ENCODE peak calls at places on chromosomes 4 and X, in four cellular contexts. One of them, this sample, is unnamed.

GRCh38 chrX:9897761-9898161 is 69.4 kb upstream of the CLDN34 start:
- DNase-seq in A549: no peak
- DNase-seq in K562: no peak
- DNase-seq in GM12878: no peak
- DNase-seq in this sample: peak; percentile 97

GRCh38 chrX:123740006-123740405 is 7.2 kb upstream of the THOC2 start:
- DNase-seq in A549: peak; percentile 11
- DNase-seq in K562: no peak
- DNase-seq in GM12878: no peak
- DNase-seq in this sample: no peak

GRCh38 chr4:141702472-141703182 is 66.2 kb downstream of the IL15 start:
- DNase-seq in A549: no peak
- DNase-seq in K562: no peak
- DNase-seq in GM12878: no peak
- DNase-seq in this sample: peak; percentile 49

GRCh38 chr4:147732516-147733193 is 767 bp downstream of the ARHGAP10 start:
- DNase-seq in A549: peak; percentile 15
- DNase-seq in K562: no peak
- DNase-seq in GM12878: no peak
- DNase-seq in this sample: peak; percentile 39

GRCh38 chrX:13938766-13939530 is 90.7 kb downstream of the GEMIN8 start:
- DNase-seq in A549: no peak
- DNase-seq in K562: no peak
- DNase-seq in GM12878: no peak
- DNase-seq in this sample: no peak

GRCh38 chr4:37441231-37442061 is 196.9 kb downstream of the NWD2 start:
- DNase-seq in A549: no peak
- DNase-seq in K562: no peak
- DNase-seq in GM12878: no peak
- DNase-seq in this sample: no peak

GRCh38 chrX:123803331-123803983 is 56.4 kb upstream of the XIAP start:
- DNase-seq in A549: peak; percentile 66
- DNase-seq in K562: peak; percentile 82
- DNase-seq in GM12878: no peak
- DNase-seq in this sample: peak; percentile 75

GRCh38 chr4:136336479-136336878 is 1195.8 kb downstream of the PCDH18 start:
- DNase-seq in A549: no peak
- DNase-seq in K562: no peak
- DNase-seq in GM12878: no peak
- DNase-seq in this sample: no peak

GRCh38 chr4:89913623-89914022 is 19.0 kb downstream of the MMRN1 start:
- DNase-seq in A549: no peak
- DNase-seq in K562: no peak
- DNase-seq in GM12878: no peak
- DNase-seq in this sample: no peak

GRCh38 chr4:114271031-114271430 is 291.6 kb upstream of the ARSJ start:
- DNase-seq in A549: no peak
- DNase-seq in K562: no peak
- DNase-seq in GM12878: no peak
- DNase-seq in this sample: no peak

GRCh38 chr4:1344696-1345095 is 2.3 kb upstream of the UVSSA start:
- DNase-seq in A549: no peak
- DNase-seq in K562: no peak
- DNase-seq in GM12878: no peak
- DNase-seq in this sample: peak; percentile 8

GRCh38 chr4:186657766-186658165 is 65.9 kb downstream of the FAT1 start:
- DNase-seq in A549: no peak
- DNase-seq in K562: no peak
- DNase-seq in GM12878: no peak
- DNase-seq in this sample: peak; percentile 43

GRCh38 chr4:96139251-96139929 is 299.5 kb downstream of the PDHA2 start:
- DNase-seq in A549: no peak
- DNase-seq in K562: no peak
- DNase-seq in GM12878: no peak
- DNase-seq in this sample: no peak

GRCh38 chr4:139851133-139851532 is 185.5 kb downstream of the MGST2 start:
- DNase-seq in A549: no peak
- DNase-seq in K562: no peak
- DNase-seq in GM12878: no peak
- DNase-seq in this sample: no peak

GRCh38 chrX:105822138-105823091 is at the start of gene NRK:
- DNase-seq in A549: no peak
- DNase-seq in K562: no peak
- DNase-seq in GM12878: no peak
- DNase-seq in this sample: no peak

GRCh38 chr4:1898007-1898406 is 26.8 kb downstream of the NSD2 start:
- DNase-seq in A549: no peak
- DNase-seq in K562: no peak
- DNase-seq in GM12878: no peak
- DNase-seq in this sample: no peak

GRCh38 chr4:185019451-185020292 is 1.4 kb downstream of the HELT start:
- DNase-seq in A549: no peak
- DNase-seq in K562: no peak
- DNase-seq in GM12878: no peak
- DNase-seq in this sample: no peak
- TF ChIP-seq BHLHE40 in A549: no peak
- TF ChIP-seq BHLHE40 in K562: no peak
- TF ChIP-seq BHLHE40 in GM12878: no peak
- TF ChIP-seq BHLHE40 in this sample: no peak

GRCh38 chrX:18119856-18120255 is 100.8 kb downstream of the BEND2 start:
- DNase-seq in A549: no peak
- DNase-seq in K562: no peak
- DNase-seq in GM12878: no peak
- DNase-seq in this sample: no peak
- TF ChIP-seq CTCF in A549: no peak
- TF ChIP-seq CTCF in K562: no peak
- TF ChIP-seq CTCF in GM12878: no peak
- TF ChIP-seq CTCF in this sample: no peak

GRCh38 chrX:34632404-34632803 is 24.7 kb downstream of the TMEM47 start:
- DNase-seq in A549: no peak
- DNase-seq in K562: no peak
- DNase-seq in GM12878: no peak
- DNase-seq in this sample: no peak
- TF ChIP-seq BHLHE40 in A549: no peak
- TF ChIP-seq BHLHE40 in K562: no peak
- TF ChIP-seq BHLHE40 in GM12878: no peak
- TF ChIP-seq BHLHE40 in this sample: no peak

DNA sequence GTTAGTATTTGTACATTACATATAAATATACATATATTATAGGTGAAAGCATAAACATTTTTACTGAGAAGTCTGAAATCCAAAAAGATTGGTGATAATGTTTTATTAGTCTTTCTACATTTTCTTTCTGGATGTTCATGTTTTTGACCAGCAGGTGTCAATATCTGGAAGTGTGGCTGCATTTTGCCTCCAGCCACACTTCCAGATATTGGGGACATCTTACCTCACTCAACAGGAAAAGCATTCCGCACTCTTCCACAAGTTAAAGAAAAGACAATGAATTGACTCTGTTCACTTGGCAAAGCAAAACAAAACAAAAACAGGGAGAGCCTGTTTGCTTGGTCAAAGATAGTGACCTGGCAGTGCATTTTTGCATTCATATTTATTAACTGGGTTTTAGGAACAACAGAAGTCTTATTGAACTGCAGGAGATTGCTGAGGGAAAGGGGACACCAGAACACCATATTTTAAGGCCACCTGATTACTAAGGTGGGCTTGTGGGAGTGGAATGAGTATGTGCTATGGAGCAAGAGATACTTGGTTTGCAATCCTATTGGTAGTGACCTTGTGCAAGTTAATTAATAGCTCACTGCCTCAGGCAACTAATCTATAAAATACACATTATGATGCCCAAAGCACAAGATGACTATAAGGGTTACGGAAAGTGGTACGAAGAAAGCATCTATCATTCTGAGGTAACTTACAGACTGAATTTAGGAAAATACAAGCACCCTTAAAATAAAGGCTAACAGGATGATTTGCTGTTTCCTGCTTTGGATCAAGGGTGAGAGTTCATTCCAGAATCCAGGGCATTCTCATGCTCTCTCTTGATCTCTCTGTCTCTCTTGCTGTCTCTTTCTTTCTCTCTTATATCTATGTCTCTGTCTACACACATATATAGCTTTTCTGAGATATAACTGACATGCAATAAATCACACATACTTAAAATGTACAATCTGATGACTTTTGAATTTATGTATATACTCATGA is 389.9 kb upstream of the EMCN start:
- DNase-seq in A549: no peak
- DNase-seq in K562: no peak
- DNase-seq in GM12878: no peak
- DNase-seq in this sample: peak; percentile 5
- TF ChIP-seq CTCF in A549: peak; percentile 36
- TF ChIP-seq CTCF in K562: no peak
- TF ChIP-seq CTCF in GM12878: peak; percentile 27
- TF ChIP-seq CTCF in this sample: peak; percentile 21